ENCODE peak calls at places on chromosomes 4 and X, in four cellular contexts. R, Y, V and L are unnamed samples.
A peak's percentile ranks its signal among the peaks of the same experiment; 100 is the strongest.

GRCh38 chr4:1244978-1245471 is 3.9 kb downstream of the CTBP1 start:
- DNase-seq in Y (no peak), R (no peak), V (no peak), L (no peak)

GRCh38 chr4:86280246-86280645 is 79.6 kb downstream of the MAPK10 start:
- DNase-seq in V (no peak), Y (no peak), R (no peak), L (no peak)

GRCh38 chrX:64850371-64851082 is 125.7 kb downstream of the ZC4H2 start:
- DNase-seq in V (no peak), Y (no peak), R (no peak), L (no peak)

GRCh38 chrX:55488268-55488558 is 1.4 kb downstream of the USP51 start:
- DNase-seq in Y (no peak), V (no peak), R (no peak), L (no peak)

GRCh38 chr4:156294577-156294976 is 340.9 kb upstream of the CTSO start:
- DNase-seq in V (no peak), R (peak; percentile 87), Y (peak; percentile 79), L (no peak)

GRCh38 chrX:123201720-123202119 is 17.6 kb downstream of the GRIA3 start:
- DNase-seq in R (no peak), Y (no peak), V (no peak), L (no peak)

GRCh38 chr4:148095346-148095923 is 346.8 kb downstream of the NR3C2 start:
- DNase-seq in Y (no peak), R (no peak), V (no peak), L (no peak)

GRCh38 chr4:41757521-41758156 is 9.1 kb upstream of the PHOX2B start:
- DNase-seq in Y (no peak), V (no peak), R (no peak), L (no peak)

GRCh38 chr4:72301759-72302158 is 267.3 kb downstream of the ADAMTS3 start:
- DNase-seq in R (no peak), Y (no peak), V (no peak), L (no peak)

GRCh38 chr4:54254116-54254914 is 25.2 kb downstream of the PDGFRA start:
- DNase-seq in R (peak; percentile 50), Y (peak; percentile 42), V (no peak), L (no peak)

GRCh38 chr4:184396570-184397515 is 77.5 kb downstream of the IRF2 start:
- DNase-seq in V (no peak), R (no peak), Y (no peak), L (no peak)

GRCh38 chr4:180240670-180241069 is 2002.5 kb upstream of the TENM3 start:
- DNase-seq in V (no peak), Y (no peak), R (no peak), L (no peak)

GRCh38 chr4:129358571-129358970 is 262.6 kb downstream of the C4orf33 start:
- DNase-seq in Y (peak; percentile 92), R (peak; percentile 40), V (no peak), L (no peak)

GRCh38 chr4:26941951-26942350 is 81.3 kb downstream of the STIM2 start:
- DNase-seq in V (no peak), Y (no peak), R (no peak), L (no peak)

GRCh38 chr4:170336238-170336775 is 246.6 kb upstream of the AADAT start:
- DNase-seq in R (no peak), Y (no peak), V (no peak), L (no peak)

GRCh38 chr4:67614186-67614585 is 55.7 kb downstream of the STAP1 start:
- DNase-seq in R (no peak), Y (no peak), V (no peak), L (no peak)

GRCh38 chr4:21716526-21716925 is 232.0 kb downstream of the KCNIP4 start:
- DNase-seq in V (no peak), Y (no peak), R (no peak), L (no peak)

GRCh38 chr4:140123666-140124377 is 30.2 kb downstream of the MAML3 start:
- DNase-seq in R (no peak), V (no peak), Y (no peak), L (no peak)

GRCh38 chr4:133147922-133148689 is 988 bp upstream of the PCDH10 start:
- DNase-seq in R (peak; percentile 21), V (no peak), Y (peak; percentile 73), L (no peak)

GRCh38 chr4:1771555-1772305 is 21.4 kb upstream of the FGFR3 start:
- DNase-seq in R (no peak), Y (no peak), V (no peak), L (no peak)

GRCh38 chr4:85940131-85940530 is 419.7 kb downstream of the MAPK10 start:
- DNase-seq in Y (no peak), V (no peak), R (no peak), L (no peak)

GRCh38 chr4:150656882-150657281 is 74.9 kb downstream of the MAB21L2 start:
- DNase-seq in R (no peak), V (no peak), Y (no peak), L (no peak)

GRCh38 chrX:134671207-134671750 is 13.0 kb upstream of the PLAC1 start:
- DNase-seq in V (no peak), Y (no peak), R (peak; percentile 42), L (no peak)

GRCh38 chr4:75028196-75028854 is 95.4 kb downstream of the PARM1 start:
- DNase-seq in R (no peak), V (no peak), Y (no peak), L (no peak)

GRCh38 chr4:166501941-166502382 is 628.9 kb downstream of the TLL1 start:
- DNase-seq in Y (peak; percentile 8), V (no peak), R (no peak), L (no peak)

GRCh38 chr4:10006236-10006603 is 15.1 kb downstream of the SLC2A9 start:
- DNase-seq in Y (peak; percentile 45), R (no peak), V (peak; percentile 68), L (no peak)

GRCh38 chrX:39163585-39163984 is 362.3 kb downstream of the MID1IP1 start:
- DNase-seq in V (no peak), Y (no peak), R (no peak), L (no peak)

GRCh38 chrX:87397103-87397886 is 120.3 kb upstream of the KLHL4 start:
- DNase-seq in V (no peak), R (no peak), Y (peak; percentile 1), L (no peak)

GRCh38 chr4:138412847-138413246 is 170.7 kb upstream of the SLC7A11 start:
- DNase-seq in Y (no peak), V (no peak), R (no peak), L (no peak)

GRCh38 chr4:57109847-57110634 is at the start of gene IGFBP7:
- DNase-seq in R (no peak), V (peak; percentile 19), Y (no peak), L (no peak)

GRCh38 chr4:88938138-88938537 is 118.8 kb downstream of the FAM13A start:
- DNase-seq in Y (peak; percentile 98), V (no peak), R (peak; percentile 96), L (no peak)

GRCh38 chrX:137565921-137566745 is at the start of gene ZIC3:
- DNase-seq in R (no peak), V (peak; percentile 43), Y (peak; percentile 1), L (no peak)

DNA sequence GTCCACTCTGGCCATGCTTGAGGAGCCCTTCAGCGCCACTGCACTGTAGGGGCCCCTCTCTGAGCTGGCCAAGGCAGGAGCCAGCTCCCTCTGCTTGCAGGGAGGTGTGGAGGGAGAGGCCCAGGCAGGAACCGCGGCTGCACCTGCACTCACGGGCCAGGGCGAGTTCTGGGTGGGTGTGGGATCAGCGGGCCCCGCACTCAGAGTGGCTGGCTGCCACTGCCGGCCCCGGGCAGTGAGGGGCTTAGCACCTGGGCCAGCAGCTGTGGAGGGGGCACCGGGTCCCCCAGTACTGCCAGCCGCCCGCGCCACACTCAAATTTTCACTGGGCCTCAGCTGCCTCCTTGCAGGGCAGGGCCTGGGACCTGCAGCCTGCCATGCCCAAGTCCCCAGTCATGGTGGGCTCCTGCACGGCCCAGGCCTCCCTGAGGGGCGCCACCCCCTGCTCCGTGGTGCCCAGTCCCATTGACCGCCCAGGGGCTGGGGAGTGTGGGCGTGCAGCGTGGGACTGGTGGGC is 347.2 kb upstream of the SPOCK3 start:
- DNase-seq in V (peak; percentile 7), R (no peak), Y (no peak), L (no peak)
- H3K9me3 ChIP-seq in V (no peaks in the 10 kb centered on the region), R (peaks cover 9% of the 10 kb centered on the region), Y (no peaks in the 10 kb centered on the region), L (no peaks in the 10 kb centered on the region)

GRCh38 chr4:94446386-94446785 is 5.4 kb upstream of the PDLIM5 start:
- DNase-seq in Y (peak; percentile 93), V (no peak), R (peak; percentile 95), L (no peak)

GRCh38 chr4:94451051-94451404 is 714 bp upstream of the PDLIM5 start:
- DNase-seq in R (no peak), V (no peak), Y (no peak), L (no peak)

GRCh38 chr4:94448815-94449375 is 2.8 kb upstream of the PDLIM5 start:
- DNase-seq in V (no peak), Y (no peak), R (no peak), L (no peak)

GRCh38 chr4:94444771-94445170 is 7.0 kb upstream of the PDLIM5 start:
- DNase-seq in R (peak; percentile 55), V (no peak), Y (no peak), L (no peak)

GRCh38 chr4:94447754-94448411 is 3.9 kb upstream of the PDLIM5 start:
- DNase-seq in Y (no peak), V (no peak), R (no peak), L (no peak)
- H3K27me3 ChIP-seq in Y (no peaks in the 10 kb centered on the region), V (no peaks in the 10 kb centered on the region), R (no peaks in the 10 kb centered on the region), L (no peaks in the 10 kb centered on the region)

GRCh38 chr4:69781458-69782418 is 21.3 kb upstream of the SULT1B1 start:
- DNase-seq in R (no peak), V (no peak), Y (no peak), L (no peak)
- H3K9me3 ChIP-seq in R (peaks cover 3% of the 10 kb centered on the region), V (no peaks in the 10 kb centered on the region), Y (no peaks in the 10 kb centered on the region), L (peaks cover 4% of the 10 kb centered on the region)

GRCh38 chr4:7190668-7191545 is 1.4 kb upstream of the SORCS2 start:
- DNase-seq in R (no peak), Y (no peak), V (no peak), L (no peak)
- H3K27me3 ChIP-seq in R (peaks cover 85% of the 10 kb centered on the region), Y (peaks cover 39% of the 10 kb centered on the region), V (peaks cover 48% of the 10 kb centered on the region), L (peaks cover 10% of the 10 kb centered on the region)

GRCh38 chr4:8337083-8337482 is 67.5 kb downstream of the HTRA3 start:
- DNase-seq in V (no peak), R (no peak), Y (no peak), L (no peak)
- H3K9me3 ChIP-seq in V (no peaks in the 10 kb centered on the region), R (peaks cover 3% of the 10 kb centered on the region), Y (no peaks in the 10 kb centered on the region), L (no peaks in the 10 kb centered on the region)

GRCh38 chrX:154594491-154594890 is 9.6 kb downstream of the CTAG1A start:
- DNase-seq in R (no peak), Y (no peak), V (no peak), L (no peak)
- H3K27me3 ChIP-seq in R (peaks cover 20% of the 10 kb centered on the region), Y (peaks cover 7% of the 10 kb centered on the region), V (no peaks in the 10 kb centered on the region), L (no peaks in the 10 kb centered on the region)

GRCh38 chrX:146264763-146265375 is 447.2 kb downstream of the SLITRK2 start:
- DNase-seq in V (no peak), Y (no peak), R (no peak), L (no peak)
- H3K9me3 ChIP-seq in V (no peaks in the 10 kb centered on the region), Y (no peaks in the 10 kb centered on the region), R (peaks cover 8% of the 10 kb centered on the region), L (no peaks in the 10 kb centered on the region)

GRCh38 chrX:51520393-51520792 is 24.0 kb upstream of the NUDT11 start:
- DNase-seq in V (no peak), R (no peak), Y (no peak), L (no peak)
- H3K27me3 ChIP-seq in V (no peaks in the 10 kb centered on the region), R (no peaks in the 10 kb centered on the region), Y (no peaks in the 10 kb centered on the region), L (no peaks in the 10 kb centered on the region)